ENCODE peak calls at places on chromosomes 3 and 15, in nine cellular contexts. O, D, Z, B, M, A, E, S and L are unnamed samples.
A peak's percentile ranks its signal among the peaks of the same experiment; 100 is the strongest.

GRCh38 chr3:144142151-144142855 is 170.7 kb downstream of the DIPK2A start:
- DNase-seq in Z (no peak), E (no peak), O (no peak), S (no peak), M (peak; percentile 50), B (peak; percentile 74), A (no peak), D (no peak), L (no peak)

GRCh38 chr15:42727740-42728355 is 9.1 kb downstream of the CDAN1 start:
- DNase-seq in Z (peak; percentile 37), D (peak; percentile 59), M (no peak), S (no peak), A (no peak), O (no peak), E (no peak), B (no peak), L (no peak)

GRCh38 chr3:6791161-6791560 is 69.8 kb upstream of the GRM7 start:
- DNase-seq in Z (no peak), A (no peak), O (no peak), S (no peak), B (peak; percentile 40), M (no peak), D (no peak), E (no peak), L (no peak)

GRCh38 chr15:66508293-66508883 is 3.3 kb downstream of the ZWILCH start:
- DNase-seq in B (no peak), M (no peak), S (no peak), D (no peak), E (no peak), A (no peak), O (no peak), Z (no peak), L (no peak)

GRCh38 chr3:115986555-115987207 is 363.4 kb downstream of the GAP43 start:
- DNase-seq in E (no peak), Z (peak; percentile 45), M (peak; percentile 66), O (no peak), D (no peak), S (no peak), B (peak; percentile 35), A (no peak), L (no peak)

GRCh38 chr3:117761992-117762944 is 1052.7 kb downstream of the TUSC7 start:
- DNase-seq in A (no peak), O (no peak), E (no peak), B (no peak), Z (peak; percentile 18), M (no peak), D (peak; percentile 6), S (no peak), L (no peak)

GRCh38 chr15:71739355-71739754 is 71.0 kb upstream of the NR2E3 start:
- DNase-seq in M (no peak), O (no peak), A (no peak), Z (no peak), B (no peak), E (no peak), D (no peak), S (no peak), L (no peak)

GRCh38 chr3:52014613-52015012 is 18.9 kb upstream of the RPL29 start:
- DNase-seq in M (no peak), A (no peak), E (no peak), D (no peak), O (no peak), B (no peak), S (no peak), Z (peak; percentile 54), L (no peak)

GRCh38 chr3:97662808-97663207 is 101.8 kb upstream of the ARL6 start:
- DNase-seq in B (no peak), D (no peak), O (no peak), M (no peak), A (no peak), Z (no peak), S (no peak), E (no peak), L (no peak)

GRCh38 chr3:124853446-124853845 is 33.7 kb downstream of the ITGB5 start:
- DNase-seq in S (no peak), D (no peak), Z (no peak), B (no peak), E (no peak), O (no peak), A (no peak), M (no peak), L (no peak)

GRCh38 chr3:141485578-141486415 is 1.0 kb upstream of the RASA2 start:
- DNase-seq in D (no peak), M (peak; percentile 84), B (peak; percentile 63), E (no peak), O (no peak), Z (no peak), A (no peak), S (no peak), L (no peak)

GRCh38 chr3:195033531-195034091 is 237.3 kb downstream of the XXYLT1 start:
- DNase-seq in Z (no peak), E (no peak), S (peak; percentile 67), M (no peak), O (no peak), D (no peak), B (no peak), A (peak; percentile 77), L (no peak)

GRCh38 chr3:194206375-194206774 is 70.4 kb downstream of the HES1 start:
- DNase-seq in A (peak; percentile 58), B (peak; percentile 8), M (peak; percentile 48), D (peak; percentile 71), S (peak; percentile 50), O (no peak), Z (peak; percentile 63), E (no peak), L (no peak)

GRCh38 chr3:75332784-75333183 is 331.3 kb upstream of the FRG2C start:
- DNase-seq in O (no peak), B (peak; percentile 10), Z (no peak), A (no peak), E (no peak), M (peak; percentile 62), S (no peak), D (no peak), L (no peak)

GRCh38 chr3:85710490-85710889 is 751.7 kb downstream of the CADM2 start:
- DNase-seq in Z (no peak), B (peak; percentile 6), A (no peak), D (no peak), O (no peak), S (no peak), E (no peak), M (peak; percentile 21), L (no peak)

GRCh38 chr3:101685870-101686307 is 629 bp downstream of the RPL24 start:
- DNase-seq in D (no peak), E (no peak), S (no peak), A (no peak), Z (no peak), B (no peak), O (no peak), M (no peak), L (no peak)

DNA sequence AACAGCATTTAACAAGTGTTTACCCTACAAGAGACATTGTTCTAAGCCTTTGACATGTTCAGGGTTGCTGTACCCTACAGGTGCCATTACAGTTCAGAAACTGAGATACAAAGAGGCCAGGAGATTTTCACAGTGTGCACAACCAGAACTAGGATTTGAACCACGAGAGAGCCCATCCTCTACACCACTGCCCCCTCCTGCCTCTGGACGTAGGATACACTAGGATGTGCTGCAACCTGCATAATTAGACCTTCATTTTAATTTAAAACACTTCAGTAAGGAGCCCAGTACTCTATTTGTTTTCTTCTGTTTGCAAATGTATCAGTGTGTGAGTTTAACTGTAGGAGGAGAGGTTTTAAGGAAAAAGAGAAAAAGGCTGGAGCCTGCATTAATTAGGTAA is 123.1 kb upstream of the RARB start:
- DNase-seq in D (no peak), Z (no peak), B (no peak), M (no peak), O (no peak), S (no peak), E (no peak), A (no peak), L (no peak)
- TF ChIP-seq CTCF in D (no peak), Z (no peak), B (no peak), M (no peak), O (no peak), S (no peak), E (no peak), A (no peak), L (no peak)

DNA sequence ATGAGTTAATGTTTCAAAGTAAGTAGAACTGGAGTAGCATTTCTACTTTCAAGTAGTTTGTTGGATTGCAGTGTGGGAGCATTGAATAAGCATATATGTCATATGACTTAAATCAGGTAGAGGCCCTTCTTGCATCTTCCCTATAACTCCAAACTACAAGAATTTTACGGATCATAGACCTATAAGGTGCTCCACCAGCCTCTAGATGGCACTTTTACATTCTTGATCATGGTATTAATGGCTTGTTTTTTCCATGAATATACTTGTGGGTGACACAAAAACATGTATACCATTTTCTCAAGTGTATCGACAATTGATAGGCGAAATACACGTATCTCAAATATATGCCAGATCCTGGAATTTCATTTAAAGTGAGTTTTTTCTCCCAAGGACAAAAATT is 311.1 kb downstream of the ZPLD1 start:
- DNase-seq in B (peak; percentile 27), D (no peak), E (no peak), S (no peak), Z (no peak), A (no peak), O (no peak), M (no peak), L (no peak)
- TF ChIP-seq CTCF in B (peak; percentile 25), D (no peak), E (no peak), S (no peak), Z (peak; percentile 58), A (no peak), O (no peak), M (peak; percentile 7), L (no peak)

GRCh38 chr15:80325206-80325605 is 73.2 kb upstream of the CTXND1 start:
- DNase-seq in A (no peak), Z (no peak), O (no peak), D (no peak), E (no peak), M (no peak), B (no peak), S (no peak), L (no peak)

GRCh38 chr15:80328496-80328895 is 75.7 kb upstream of the ARNT2 start:
- DNase-seq in E (no peak), O (no peak), M (no peak), A (no peak), Z (no peak), S (no peak), B (no peak), D (no peak), L (no peak)

GRCh38 chr15:80317389-80318169 is 65.6 kb upstream of the CTXND1 start:
- DNase-seq in S (no peak), D (no peak), M (peak; percentile 100), Z (no peak), A (no peak), E (no peak), B (peak; percentile 72), O (no peak), L (no peak)

DNA sequence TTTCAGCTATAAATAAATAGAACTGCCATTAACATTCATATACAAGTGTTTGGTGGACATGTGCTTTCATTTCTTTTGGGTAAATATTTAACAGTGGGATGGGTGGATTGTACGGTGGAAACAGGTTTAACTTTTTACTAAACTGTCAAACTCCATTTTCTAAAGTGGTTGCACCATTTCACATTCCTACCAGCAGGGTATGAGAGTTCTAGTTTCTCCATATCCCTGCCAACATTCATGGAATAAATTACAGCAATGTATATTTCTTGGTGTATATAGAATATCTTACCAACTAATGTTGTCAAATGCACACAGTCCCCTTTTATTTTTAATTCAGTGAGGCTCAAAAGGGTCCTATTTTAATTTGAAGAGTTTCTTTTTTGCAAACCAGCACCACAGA is 71.3 kb upstream of the CTXND1 start:
- DNase-seq in B (no peak), M (no peak), O (no peak), E (no peak), D (no peak), Z (no peak), S (no peak), A (no peak), L (no peak)
- TF ChIP-seq CTCF in B (peak; percentile 16), M (peak; percentile 40), O (no peak), E (no peak), D (no peak), Z (peak; percentile 23), S (no peak), A (no peak), L (no peak)

GRCh38 chr3:138263104-138263503 is 66.5 kb downstream of the NME9 start:
- DNase-seq in A (no peak), M (no peak), Z (no peak), B (no peak), E (no peak), S (no peak), O (no peak), D (no peak), L (no peak)
- TF ChIP-seq CTCF in A (no peak), M (no peak), Z (peak; percentile 15), B (no peak), E (no peak), S (no peak), O (no peak), D (no peak), L (no peak)